ENCODE peak calls at places on chromosomes 12 and 14, in ten cellular contexts. P, W, Z, T, D, F, O, S, J and N are unnamed samples.

GRCh38 chr14:100824156-100824555 is 1.8 kb upstream of the MEG3 start:
- DNase-seq in P (no peak), W (peak), Z (peak), T (peak), D (no peak), F (no peak), O (no peak), S (peak), J (no peak), N (no peak)

GRCh38 chr12:41521872-41522379 is 333.8 kb downstream of the PDZRN4 start:
- DNase-seq in P (no peak), W (no peak), Z (peak), T (no peak), D (no peak), F (peak), O (no peak), S (no peak), J (no peak), N (peak)

GRCh38 chr14:101705733-101706508 is 55.6 kb upstream of the PPP2R5C start:
- DNase-seq in P (no peak), W (no peak), Z (peak), T (no peak), D (no peak), F (no peak), O (peak), S (no peak), J (no peak), N (no peak)

GRCh38 chr12:124512667-124513296 is 54.6 kb downstream of the NCOR2 start:
- DNase-seq in P (no peak), W (peak), Z (peak), T (no peak), D (no peak), F (no peak), O (no peak), S (peak), J (no peak), N (peak)

GRCh38 chr12:55922126-55922525 is 5.6 kb downstream of the PYM1 start:
- DNase-seq in P (no peak), W (no peak), Z (no peak), T (no peak), D (no peak), F (no peak), O (no peak), S (no peak), J (no peak), N (no peak)

GRCh38 chr14:95273041-95273978 is 46.4 kb downstream of the CLMN start:
- DNase-seq in P (peak), W (no peak), Z (no peak), T (no peak), D (no peak), F (no peak), O (no peak), S (no peak), J (no peak), N (no peak)

GRCh38 chr12:31118831-31119530 is 45.3 kb downstream of the DDX11 start:
- DNase-seq in P (peak), W (no peak), Z (no peak), T (no peak), D (no peak), F (peak), O (peak), S (no peak), J (no peak), N (no peak)

GRCh38 chr14:35296505-35296904 is 4.3 kb downstream of the PSMA6 start:
- DNase-seq in P (no peak), W (no peak), Z (peak), T (no peak), D (no peak), F (no peak), O (no peak), S (no peak), J (no peak), N (no peak)

GRCh38 chr12:56518570-56518969 is 3.0 kb upstream of the RBMS2 start:
- DNase-seq in P (no peak), W (no peak), Z (peak), T (no peak), D (no peak), F (no peak), O (no peak), S (no peak), J (no peak), N (peak)

GRCh38 chr12:52794479-52795331 is 1.2 kb downstream of the KRT3 start:
- DNase-seq in P (no peak), W (no peak), Z (peak), T (no peak), D (no peak), F (no peak), O (no peak), S (no peak), J (no peak), N (peak)

GRCh38 chr14:96965885-96966595 is 168.9 kb downstream of the VRK1 start:
- DNase-seq in P (no peak), W (no peak), Z (no peak), T (no peak), D (no peak), F (no peak), O (no peak), S (no peak), J (no peak), N (no peak)

GRCh38 chr12:59078027-59078426 is 157.7 kb upstream of the LRIG3 start:
- DNase-seq in P (no peak), W (no peak), Z (peak), T (no peak), D (no peak), F (no peak), O (no peak), S (no peak), J (no peak), N (no peak)

GRCh38 chr14:69044965-69045555 is 66.0 kb upstream of the ACTN1 start:
- DNase-seq in P (no peak), W (no peak), Z (peak), T (no peak), D (no peak), F (no peak), O (no peak), S (no peak), J (no peak), N (no peak)

GRCh38 chr12:89029961-89030360 is 322.3 kb downstream of the DUSP6 start:
- DNase-seq in P (no peak), W (no peak), Z (no peak), T (no peak), D (no peak), F (no peak), O (no peak), S (no peak), J (no peak), N (no peak)

GRCh38 chr14:64761441-64762043 is 57.3 kb downstream of the PLEKHG3 start:
- DNase-seq in P (no peak), W (no peak), Z (no peak), T (no peak), D (no peak), F (no peak), O (no peak), S (no peak), J (no peak), N (peak)

GRCh38 chr12:68462799-68463198 is 130.6 kb upstream of the MDM1 start:
- DNase-seq in P (no peak), W (no peak), Z (no peak), T (no peak), D (no peak), F (no peak), O (no peak), S (no peak), J (no peak), N (no peak)

GRCh38 chr12:77940566-77940965 is 109.9 kb downstream of the NAV3 start:
- DNase-seq in P (no peak), W (no peak), Z (peak), T (no peak), D (no peak), F (no peak), O (no peak), S (no peak), J (no peak), N (peak)

GRCh38 chr14:93676416-93676958 is 111.8 kb downstream of the PRIMA1 start:
- DNase-seq in P (no peak), W (no peak), Z (no peak), T (no peak), D (no peak), F (no peak), O (no peak), S (no peak), J (no peak), N (no peak)

GRCh38 chr12:19507823-19508222 is 68.5 kb downstream of the AEBP2 start:
- DNase-seq in P (no peak), W (no peak), Z (peak), T (no peak), D (no peak), F (no peak), O (no peak), S (no peak), J (no peak), N (no peak)

GRCh38 chr12:13950502-13950901 is 30.9 kb downstream of the GRIN2B start:
- DNase-seq in P (no peak), W (no peak), Z (no peak), T (no peak), D (no peak), F (no peak), O (no peak), S (no peak), J (no peak), N (peak)

GRCh38 chr12:26489908-26490307 is 294.5 kb downstream of the SSPN start:
- DNase-seq in P (no peak), W (no peak), Z (no peak), T (no peak), D (no peak), F (no peak), O (no peak), S (no peak), J (no peak), N (no peak)

GRCh38 chr12:2414810-2415567 is 362.2 kb downstream of the CACNA1C start:
- DNase-seq in P (no peak), W (no peak), Z (no peak), T (no peak), D (no peak), F (no peak), O (no peak), S (no peak), J (no peak), N (no peak)

GRCh38 chr14:72126091-72126490 is 193.9 kb downstream of the RGS6 start:
- DNase-seq in P (no peak), W (no peak), Z (no peak), T (no peak), D (no peak), F (no peak), O (no peak), S (no peak), J (no peak), N (no peak)

GRCh38 chr14:98580131-98580678 is 691.8 kb downstream of the BCL11B start:
- DNase-seq in P (no peak), W (no peak), Z (peak), T (no peak), D (no peak), F (no peak), O (peak), S (no peak), J (no peak), N (no peak)

GRCh38 chr12:115135800-115136211 is 451.8 kb upstream of the TBX3 start:
- DNase-seq in P (no peak), W (peak), Z (peak), T (no peak), D (no peak), F (no peak), O (no peak), S (peak), J (no peak), N (no peak)